ENCODE peak calls at places on chromosome 7, in six cellular contexts. One of them, this sample, is unnamed.

GRCh38 chr7:92925876-92926696 is 89.7 kb upstream of the CDK6 start:
- DNase-seq in neuronal stem cell: peak; percentile 41
- DNase-seq in mesenchymal stem cell: peak; percentile 41
- DNase-seq in IMR-90: peak; percentile 56
- DNase-seq in trophoblast cell: no peak
- DNase-seq in H1: no peak
- DNase-seq in this sample: peak; percentile 78

GRCh38 chr7:101378808-101379207 is 16.1 kb downstream of the COL26A1 start:
- DNase-seq in neuronal stem cell: peak; percentile 50
- DNase-seq in mesenchymal stem cell: peak; percentile 16
- DNase-seq in IMR-90: no peak
- DNase-seq in trophoblast cell: peak; percentile 10
- DNase-seq in H1: no peak
- DNase-seq in this sample: peak; percentile 79

GRCh38 chr7:151796091-151796870 is 80.6 kb downstream of the PRKAG2 start:
- DNase-seq in neuronal stem cell: no peak
- DNase-seq in mesenchymal stem cell: no peak
- DNase-seq in IMR-90: peak; percentile 15
- DNase-seq in trophoblast cell: peak; percentile 74
- DNase-seq in H1: no peak
- DNase-seq in this sample: no peak

GRCh38 chr7:55071411-55072188 is 52.8 kb downstream of the EGFR start:
- DNase-seq in neuronal stem cell: no peak
- DNase-seq in mesenchymal stem cell: peak; percentile 55
- DNase-seq in IMR-90: no peak
- DNase-seq in trophoblast cell: peak; percentile 58
- DNase-seq in H1: no peak
- DNase-seq in this sample: no peak

GRCh38 chr7:55878701-55879100 is 8.6 kb upstream of the ZNF713 start:
- DNase-seq in neuronal stem cell: no peak
- DNase-seq in mesenchymal stem cell: no peak
- DNase-seq in IMR-90: no peak
- DNase-seq in trophoblast cell: no peak
- DNase-seq in H1: no peak
- DNase-seq in this sample: no peak

GRCh38 chr7:77791336-77791735 is 6.9 kb downstream of the TMEM60 start:
- DNase-seq in neuronal stem cell: no peak
- DNase-seq in mesenchymal stem cell: peak; percentile 40
- DNase-seq in IMR-90: no peak
- DNase-seq in trophoblast cell: no peak
- DNase-seq in H1: no peak
- DNase-seq in this sample: no peak

GRCh38 chr7:149624006-149624405 is 126.4 kb upstream of the ZNF746 start:
- DNase-seq in neuronal stem cell: no peak
- DNase-seq in mesenchymal stem cell: peak; percentile 34
- DNase-seq in IMR-90: peak; percentile 11
- DNase-seq in trophoblast cell: no peak
- DNase-seq in H1: no peak
- DNase-seq in this sample: no peak

GRCh38 chr7:2936891-2937580 is 92.9 kb upstream of the GNA12 start:
- DNase-seq in neuronal stem cell: no peak
- DNase-seq in mesenchymal stem cell: no peak
- DNase-seq in IMR-90: no peak
- DNase-seq in trophoblast cell: no peak
- DNase-seq in H1: no peak
- DNase-seq in this sample: no peak

GRCh38 chr7:15751191-15751701 is 64.8 kb upstream of the MEOX2 start:
- DNase-seq in neuronal stem cell: no peak
- DNase-seq in mesenchymal stem cell: peak; percentile 29
- DNase-seq in IMR-90: no peak
- DNase-seq in trophoblast cell: no peak
- DNase-seq in H1: no peak
- DNase-seq in this sample: no peak

GRCh38 chr7:136687693-136688322 is 180.6 kb upstream of the CHRM2 start:
- DNase-seq in neuronal stem cell: peak; percentile 4
- DNase-seq in mesenchymal stem cell: peak; percentile 43
- DNase-seq in IMR-90: peak; percentile 39
- DNase-seq in trophoblast cell: no peak
- DNase-seq in H1: no peak
- DNase-seq in this sample: no peak

GRCh38 chr7:37376386-37376785 is 72.3 kb downstream of the ELMO1 start:
- DNase-seq in neuronal stem cell: no peak
- DNase-seq in mesenchymal stem cell: no peak
- DNase-seq in IMR-90: no peak
- DNase-seq in trophoblast cell: peak; percentile 78
- DNase-seq in H1: no peak
- DNase-seq in this sample: no peak

GRCh38 chr7:123865517-123866117 is 20.6 kb downstream of the HYAL4 start:
- DNase-seq in neuronal stem cell: peak; percentile 47
- DNase-seq in mesenchymal stem cell: peak; percentile 66
- DNase-seq in IMR-90: peak; percentile 67
- DNase-seq in trophoblast cell: peak; percentile 61
- DNase-seq in H1: no peak
- DNase-seq in this sample: peak; percentile 46

GRCh38 chr7:155355745-155356144 is 58.1 kb downstream of the INSIG1 start:
- DNase-seq in neuronal stem cell: no peak
- DNase-seq in mesenchymal stem cell: no peak
- DNase-seq in IMR-90: no peak
- DNase-seq in trophoblast cell: no peak
- DNase-seq in H1: no peak
- DNase-seq in this sample: no peak

GRCh38 chr7:140035400-140036223 is 27.1 kb downstream of the PARP12 start:
- DNase-seq in neuronal stem cell: no peak
- DNase-seq in mesenchymal stem cell: peak; percentile 34
- DNase-seq in IMR-90: peak; percentile 81
- DNase-seq in trophoblast cell: no peak
- DNase-seq in H1: no peak
- DNase-seq in this sample: no peak

GRCh38 chr7:82481499-82482097 is 38.0 kb upstream of the CACNA2D1 start:
- DNase-seq in neuronal stem cell: no peak
- DNase-seq in mesenchymal stem cell: peak; percentile 38
- DNase-seq in IMR-90: peak; percentile 43
- DNase-seq in trophoblast cell: no peak
- DNase-seq in H1: no peak
- DNase-seq in this sample: no peak

GRCh38 chr7:106125417-106125816 is 13.3 kb upstream of the SYPL1 start:
- DNase-seq in neuronal stem cell: no peak
- DNase-seq in mesenchymal stem cell: no peak
- DNase-seq in IMR-90: peak; percentile 39
- DNase-seq in trophoblast cell: no peak
- DNase-seq in H1: no peak
- DNase-seq in this sample: no peak

GRCh38 chr7:122886357-122887081 is at the start of gene CADPS2:
- DNase-seq in neuronal stem cell: peak; percentile 83
- DNase-seq in mesenchymal stem cell: peak; percentile 95
- DNase-seq in IMR-90: peak; percentile 36
- DNase-seq in trophoblast cell: peak; percentile 37
- DNase-seq in H1: peak; percentile 59
- DNase-seq in this sample: peak; percentile 83

GRCh38 chr7:156160811-156161210 is 348.5 kb upstream of the SHH start:
- DNase-seq in neuronal stem cell: peak; percentile 9
- DNase-seq in mesenchymal stem cell: no peak
- DNase-seq in IMR-90: no peak
- DNase-seq in trophoblast cell: no peak
- DNase-seq in H1: peak; percentile 23
- DNase-seq in this sample: peak; percentile 91

GRCh38 chr7:140200102-140200989 is 23.6 kb upstream of the KDM7A start:
- DNase-seq in neuronal stem cell: no peak
- DNase-seq in mesenchymal stem cell: peak; percentile 18
- DNase-seq in IMR-90: peak; percentile 35
- DNase-seq in trophoblast cell: peak; percentile 59
- DNase-seq in H1: no peak
- DNase-seq in this sample: no peak

GRCh38 chr7:156379242-156380070 is 261.1 kb upstream of the RNF32 start:
- DNase-seq in neuronal stem cell: no peak
- DNase-seq in mesenchymal stem cell: no peak
- DNase-seq in IMR-90: no peak
- DNase-seq in trophoblast cell: no peak
- DNase-seq in H1: no peak
- DNase-seq in this sample: no peak

GRCh38 chr7:82805527-82805960 is 357.1 kb downstream of the PCLO start:
- DNase-seq in neuronal stem cell: no peak
- DNase-seq in mesenchymal stem cell: peak; percentile 94
- DNase-seq in IMR-90: peak; percentile 95
- DNase-seq in trophoblast cell: no peak
- DNase-seq in H1: no peak
- DNase-seq in this sample: no peak

GRCh38 chr7:108568801-108569380 is 615 bp downstream of the THAP5 start:
- DNase-seq in neuronal stem cell: no peak
- DNase-seq in mesenchymal stem cell: peak; percentile 4
- DNase-seq in IMR-90: no peak
- DNase-seq in trophoblast cell: no peak
- DNase-seq in H1: no peak
- DNase-seq in this sample: no peak

GRCh38 chr7:35792472-35793224 is 8.2 kb upstream of the SEPTIN7 start:
- DNase-seq in neuronal stem cell: no peak
- DNase-seq in mesenchymal stem cell: peak; percentile 21
- DNase-seq in IMR-90: peak; percentile 6
- DNase-seq in trophoblast cell: no peak
- DNase-seq in H1: no peak
- DNase-seq in this sample: no peak

GRCh38 chr7:107999814-108000560 is 3.0 kb downstream of the LAMB1 start:
- DNase-seq in neuronal stem cell: no peak
- DNase-seq in mesenchymal stem cell: peak; percentile 52
- DNase-seq in IMR-90: peak; percentile 60
- DNase-seq in trophoblast cell: no peak
- DNase-seq in H1: no peak
- DNase-seq in this sample: no peak

GRCh38 chr7:42238709-42239395 is 1.8 kb upstream of the GLI3 start:
- DNase-seq in neuronal stem cell: no peak
- DNase-seq in mesenchymal stem cell: peak; percentile 86
- DNase-seq in IMR-90: peak; percentile 84
- DNase-seq in trophoblast cell: peak; percentile 80
- DNase-seq in H1: no peak
- DNase-seq in this sample: peak; percentile 41

GRCh38 chr7:42236266-42237161 is 495 bp downstream of the GLI3 start:
- DNase-seq in neuronal stem cell: no peak
- DNase-seq in mesenchymal stem cell: peak; percentile 76
- DNase-seq in IMR-90: peak; percentile 72
- DNase-seq in trophoblast cell: peak; percentile 17
- DNase-seq in H1: no peak
- DNase-seq in this sample: peak; percentile 61

GRCh38 chr7:42235734-42236133 is 1.3 kb downstream of the GLI3 start:
- DNase-seq in neuronal stem cell: no peak
- DNase-seq in mesenchymal stem cell: peak; percentile 17
- DNase-seq in IMR-90: no peak
- DNase-seq in trophoblast cell: no peak
- DNase-seq in H1: no peak
- DNase-seq in this sample: no peak

GRCh38 chr7:42237891-42238531 is 1.0 kb upstream of the GLI3 start:
- DNase-seq in neuronal stem cell: peak; percentile 76
- DNase-seq in mesenchymal stem cell: peak; percentile 79
- DNase-seq in IMR-90: peak; percentile 51
- DNase-seq in trophoblast cell: no peak
- DNase-seq in H1: no peak
- DNase-seq in this sample: peak; percentile 83

GRCh38 chr7:42237162-42237821 is at the start of gene GLI3:
- DNase-seq in neuronal stem cell: peak; percentile 94
- DNase-seq in mesenchymal stem cell: peak; percentile 96
- DNase-seq in IMR-90: peak; percentile 93
- DNase-seq in trophoblast cell: peak; percentile 92
- DNase-seq in H1: no peak
- DNase-seq in this sample: peak; percentile 88
- H2BK5ac ChIP-seq in neuronal stem cell: peak within 1 kb of the TSS; percentile 99
- H2BK5ac ChIP-seq in mesenchymal stem cell: peak within 1 kb of the TSS; percentile 85
- H2BK5ac ChIP-seq in IMR-90: peak within 1 kb of the TSS; percentile 90
- H2BK5ac ChIP-seq in trophoblast cell: peak within 1 kb of the TSS; percentile 81
- H2BK5ac ChIP-seq in H1: peak within 1 kb of the TSS; percentile 88
- H2BK5ac ChIP-seq in this sample: no peak within 1 kb of the TSS

GRCh38 chr7:159025161-159025779 is 119.4 kb downstream of the VIPR2 start:
- DNase-seq in neuronal stem cell: no peak
- DNase-seq in mesenchymal stem cell: no peak
- DNase-seq in IMR-90: no peak
- DNase-seq in trophoblast cell: no peak
- DNase-seq in H1: no peak
- DNase-seq in this sample: peak; percentile 19

GRCh38 chr7:159023216-159023615 is 121.5 kb downstream of the VIPR2 start:
- DNase-seq in neuronal stem cell: no peak
- DNase-seq in mesenchymal stem cell: no peak
- DNase-seq in IMR-90: no peak
- DNase-seq in trophoblast cell: no peak
- DNase-seq in H1: no peak
- DNase-seq in this sample: peak; percentile 23

GRCh38 chr7:159024280-159024951 is 120.3 kb downstream of the VIPR2 start:
- DNase-seq in neuronal stem cell: no peak
- DNase-seq in mesenchymal stem cell: no peak
- DNase-seq in IMR-90: no peak
- DNase-seq in trophoblast cell: no peak
- DNase-seq in H1: no peak
- DNase-seq in this sample: peak; percentile 23

GRCh38 chr7:159022238-159022993 is 122.3 kb downstream of the VIPR2 start:
- DNase-seq in neuronal stem cell: no peak
- DNase-seq in mesenchymal stem cell: peak; percentile 13
- DNase-seq in IMR-90: no peak
- DNase-seq in trophoblast cell: no peak
- DNase-seq in H1: no peak
- DNase-seq in this sample: no peak

DNA sequence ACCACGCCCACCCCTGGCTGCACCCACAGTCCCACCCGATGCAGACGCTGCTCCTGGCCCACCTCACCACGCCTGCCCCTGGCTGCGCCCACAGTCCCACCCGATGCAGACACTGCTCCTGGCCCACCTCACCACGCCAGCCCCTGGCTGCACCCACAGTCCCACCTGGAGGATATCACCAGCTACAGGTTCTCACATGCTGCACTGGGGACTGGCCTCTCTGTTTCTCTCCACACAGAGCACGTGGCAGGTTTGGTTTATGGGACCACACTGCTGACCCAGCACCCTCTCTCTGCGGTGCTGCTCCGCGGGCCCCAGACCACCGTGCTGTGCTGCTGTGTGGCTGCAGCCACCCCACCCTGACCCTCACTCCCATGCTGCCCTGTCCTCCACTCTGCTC is 120.9 kb downstream of the VIPR2 start:
- DNase-seq in neuronal stem cell: no peak
- DNase-seq in mesenchymal stem cell: no peak
- DNase-seq in IMR-90: no peak
- DNase-seq in trophoblast cell: no peak
- DNase-seq in H1: no peak
- DNase-seq in this sample: peak; percentile 18
- H4K91ac ChIP-seq in neuronal stem cell: peak overlapping the region; percentile 82
- H4K91ac ChIP-seq in mesenchymal stem cell: no peak overlapping the region
- H4K91ac ChIP-seq in IMR-90: no peak overlapping the region
- H4K91ac ChIP-seq in trophoblast cell: no peak overlapping the region
- H4K91ac ChIP-seq in H1: no peak overlapping the region
- H4K91ac ChIP-seq in this sample: no peak overlapping the region

DNA sequence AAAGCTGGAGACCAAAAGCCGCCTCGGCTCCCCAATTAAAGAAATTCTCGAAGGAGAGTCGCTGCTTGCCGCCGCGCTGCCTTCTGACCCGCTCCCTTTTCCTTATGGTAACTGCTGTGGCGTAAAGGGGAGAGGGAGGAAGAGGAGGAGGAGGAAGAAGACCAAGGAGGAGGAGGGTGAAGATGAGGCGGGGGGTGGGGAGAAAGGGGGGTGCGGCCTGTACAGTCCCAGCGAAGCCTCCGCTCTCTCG is 388 bp downstream of the CNOT4 start:
- DNase-seq in neuronal stem cell: no peak
- DNase-seq in mesenchymal stem cell: no peak
- DNase-seq in IMR-90: peak; percentile 49
- DNase-seq in trophoblast cell: no peak
- DNase-seq in H1: no peak
- DNase-seq in this sample: no peak
- H4K8ac ChIP-seq in neuronal stem cell: no peak overlapping the region
- H4K8ac ChIP-seq in mesenchymal stem cell: no peak overlapping the region
- H4K8ac ChIP-seq in IMR-90: peak overlapping the region; percentile 51
- H4K8ac ChIP-seq in trophoblast cell: peak overlapping the region; percentile 82
- H4K8ac ChIP-seq in H1: peak overlapping the region; percentile 99
- H4K8ac ChIP-seq in this sample: no peak overlapping the region

GRCh38 chr7:74155810-74156395 is 18.3 kb upstream of the EIF4H start:
- DNase-seq in neuronal stem cell: no peak
- DNase-seq in mesenchymal stem cell: no peak
- DNase-seq in IMR-90: no peak
- DNase-seq in trophoblast cell: peak; percentile 74
- DNase-seq in H1: no peak
- DNase-seq in this sample: no peak
- H2BK5ac ChIP-seq in neuronal stem cell: no peak overlapping the region
- H2BK5ac ChIP-seq in mesenchymal stem cell: no peak overlapping the region
- H2BK5ac ChIP-seq in IMR-90: no peak overlapping the region
- H2BK5ac ChIP-seq in trophoblast cell: no peak overlapping the region
- H2BK5ac ChIP-seq in H1: no peak overlapping the region
- H2BK5ac ChIP-seq in this sample: no peak overlapping the region

This sample was measured in H9.